ENCODE peak calls at places on chromosomes 6 and 20, in six cellular contexts. One of them, this sample, is unnamed. For H3K4me1, the result is how much of the 10 kb centered on the place peaks cover.

GRCh38 chr6:161228911-161229591 is 44.8 kb downstream of the AGPAT4 start:
- ATAC-seq in HepG2: no peak
- ATAC-seq in GM12878: peak
- ATAC-seq in upper lobe of left lung: peak
- ATAC-seq in K562: peak
- ATAC-seq in A549: peak
- ATAC-seq in this sample: peak

GRCh38 chr20:57374931-57375651 is 16.1 kb upstream of the RBM38 start:
- ATAC-seq in GM12878: no peak
- ATAC-seq in A549: no peak
- ATAC-seq in K562: no peak
- ATAC-seq in HepG2: no peak
- ATAC-seq in upper lobe of left lung: peak
- ATAC-seq in this sample: peak

GRCh38 chr20:38343107-38343797 is 3.0 kb upstream of the LBP start:
- ATAC-seq in HepG2: peak
- ATAC-seq in A549: no peak
- ATAC-seq in GM12878: no peak
- ATAC-seq in upper lobe of left lung: peak
- ATAC-seq in K562: peak
- ATAC-seq in this sample: no peak

GRCh38 chr6:51462896-51463679 is 624.3 kb downstream of the PKHD1 start:
- ATAC-seq in K562: no peak
- ATAC-seq in GM12878: no peak
- ATAC-seq in A549: no peak
- ATAC-seq in upper lobe of left lung: no peak
- ATAC-seq in HepG2: no peak
- ATAC-seq in this sample: no peak

GRCh38 chr6:111566873-111567517 is 38.7 kb downstream of the TRAF3IP2 start:
- ATAC-seq in upper lobe of left lung: peak
- ATAC-seq in HepG2: no peak
- ATAC-seq in A549: no peak
- ATAC-seq in GM12878: no peak
- ATAC-seq in K562: peak
- ATAC-seq in this sample: no peak

GRCh38 chr6:43983632-43984031 is 143.6 kb downstream of the MRPL14 start:
- ATAC-seq in K562: no peak
- ATAC-seq in upper lobe of left lung: no peak
- ATAC-seq in GM12878: no peak
- ATAC-seq in HepG2: no peak
- ATAC-seq in A549: no peak
- ATAC-seq in this sample: no peak

GRCh38 chr6:20632696-20633095 is 98.4 kb downstream of the CDKAL1 start:
- ATAC-seq in A549: no peak
- ATAC-seq in HepG2: no peak
- ATAC-seq in K562: no peak
- ATAC-seq in upper lobe of left lung: no peak
- ATAC-seq in GM12878: no peak
- ATAC-seq in this sample: no peak

GRCh38 chr20:62333820-62334595 is 31.2 kb downstream of the ADRM1 start:
- ATAC-seq in GM12878: no peak
- ATAC-seq in HepG2: peak
- ATAC-seq in upper lobe of left lung: no peak
- ATAC-seq in A549: peak
- ATAC-seq in K562: no peak
- ATAC-seq in this sample: no peak

GRCh38 chr6:125269328-125269985 is 32.3 kb downstream of the HDDC2 start:
- ATAC-seq in A549: no peak
- ATAC-seq in K562: no peak
- ATAC-seq in GM12878: no peak
- ATAC-seq in upper lobe of left lung: no peak
- ATAC-seq in HepG2: no peak
- ATAC-seq in this sample: no peak

GRCh38 chr20:62884556-62884955 is 22.9 kb upstream of the TCFL5 start:
- ATAC-seq in K562: no peak
- ATAC-seq in GM12878: no peak
- ATAC-seq in A549: peak
- ATAC-seq in upper lobe of left lung: no peak
- ATAC-seq in HepG2: no peak
- ATAC-seq in this sample: no peak

GRCh38 chr6:42224222-42225042 is 6.8 kb upstream of the MRPS10 start:
- ATAC-seq in HepG2: no peak
- ATAC-seq in A549: peak
- ATAC-seq in upper lobe of left lung: no peak
- ATAC-seq in K562: no peak
- ATAC-seq in GM12878: peak
- ATAC-seq in this sample: no peak

DNA sequence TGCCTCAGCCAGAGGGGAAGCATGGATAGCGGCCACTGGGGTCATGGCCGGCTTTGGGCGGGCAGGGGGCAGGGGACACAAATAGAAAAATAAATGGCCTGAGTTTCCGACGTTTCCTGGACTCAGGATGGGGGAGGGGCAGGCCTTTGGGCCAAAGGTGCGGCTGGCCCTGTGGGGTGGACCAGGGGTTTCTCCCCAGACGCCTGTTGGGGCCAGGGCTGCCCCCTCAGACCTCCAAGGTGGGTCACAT is 6.4 kb upstream of the TCEA2 start:
- ATAC-seq in HepG2: peak
- ATAC-seq in GM12878: no peak
- ATAC-seq in upper lobe of left lung: no peak
- ATAC-seq in A549: no peak
- ATAC-seq in K562: no peak
- ATAC-seq in this sample: no peak
- H3K27ac ChIP-seq in HepG2: peak
- H3K27ac ChIP-seq in GM12878: peak
- H3K27ac ChIP-seq in upper lobe of left lung: peak
- H3K27ac ChIP-seq in A549: peak
- H3K27ac ChIP-seq in K562: no peak
- H3K27ac ChIP-seq in this sample: no peak

GRCh38 chr6:2966347-2966746 is 5.0 kb downstream of the SERPINB6 start:
- ATAC-seq in GM12878: no peak
- ATAC-seq in A549: no peak
- ATAC-seq in HepG2: no peak
- ATAC-seq in K562: peak
- ATAC-seq in upper lobe of left lung: no peak
- ATAC-seq in this sample: no peak
- H3K4me1 ChIP-seq in GM12878: under half
- H3K4me1 ChIP-seq in A549: under half
- H3K4me1 ChIP-seq in HepG2: under half
- H3K4me1 ChIP-seq in K562: half or more
- H3K4me1 ChIP-seq in upper lobe of left lung: under half
- H3K4me1 ChIP-seq in this sample: under half

GRCh38 chr6:31620586-31621319 is at the start of gene PRRC2A:
- ATAC-seq in upper lobe of left lung: peak
- ATAC-seq in HepG2: peak
- ATAC-seq in K562: peak
- ATAC-seq in GM12878: peak
- ATAC-seq in A549: peak
- ATAC-seq in this sample: peak

GRCh38 chr6:31622678-31623077 is 2.2 kb downstream of the PRRC2A start:
- ATAC-seq in upper lobe of left lung: no peak
- ATAC-seq in GM12878: no peak
- ATAC-seq in K562: no peak
- ATAC-seq in A549: no peak
- ATAC-seq in HepG2: no peak
- ATAC-seq in this sample: no peak

GRCh38 chr6:31621320-31621939 is 915 bp downstream of the PRRC2A start:
- ATAC-seq in A549: no peak
- ATAC-seq in HepG2: no peak
- ATAC-seq in GM12878: no peak
- ATAC-seq in K562: no peak
- ATAC-seq in upper lobe of left lung: no peak
- ATAC-seq in this sample: no peak

GRCh38 chr6:31621991-31622390 is 1.5 kb downstream of the PRRC2A start:
- ATAC-seq in HepG2: no peak
- ATAC-seq in upper lobe of left lung: no peak
- ATAC-seq in GM12878: no peak
- ATAC-seq in K562: no peak
- ATAC-seq in A549: no peak
- ATAC-seq in this sample: no peak

GRCh38 chr6:31619805-31620585 is 520 bp upstream of the PRRC2A start:
- ATAC-seq in HepG2: peak
- ATAC-seq in upper lobe of left lung: peak
- ATAC-seq in K562: peak
- ATAC-seq in A549: peak
- ATAC-seq in GM12878: peak
- ATAC-seq in this sample: peak
- TF ChIP-seq EP300 in HepG2: no peak
- TF ChIP-seq EP300 in upper lobe of left lung: no peak
- TF ChIP-seq EP300 in K562: peak
- TF ChIP-seq EP300 in A549: no peak
- TF ChIP-seq EP300 in GM12878: no peak
- TF ChIP-seq EP300 in this sample: no peak

GRCh38 chr6:158398252-158399024 is 86.2 kb downstream of the TULP4 start:
- ATAC-seq in upper lobe of left lung: no peak
- ATAC-seq in HepG2: no peak
- ATAC-seq in K562: no peak
- ATAC-seq in GM12878: no peak
- ATAC-seq in A549: no peak
- ATAC-seq in this sample: no peak
- H3K27ac ChIP-seq in upper lobe of left lung: no peak
- H3K27ac ChIP-seq in HepG2: no peak
- H3K27ac ChIP-seq in K562: no peak
- H3K27ac ChIP-seq in GM12878: no peak
- H3K27ac ChIP-seq in A549: no peak
- H3K27ac ChIP-seq in this sample: no peak

GRCh38 chr20:53900380-53900999 is 169.9 kb downstream of the BCAS1 start:
- ATAC-seq in HepG2: no peak
- ATAC-seq in K562: no peak
- ATAC-seq in upper lobe of left lung: peak
- ATAC-seq in GM12878: peak
- ATAC-seq in A549: peak
- ATAC-seq in this sample: no peak
- H3K4me1 ChIP-seq in HepG2: under half
- H3K4me1 ChIP-seq in K562: under half
- H3K4me1 ChIP-seq in upper lobe of left lung: under half
- H3K4me1 ChIP-seq in GM12878: under half
- H3K4me1 ChIP-seq in A549: under half
- H3K4me1 ChIP-seq in this sample: under half

DNA sequence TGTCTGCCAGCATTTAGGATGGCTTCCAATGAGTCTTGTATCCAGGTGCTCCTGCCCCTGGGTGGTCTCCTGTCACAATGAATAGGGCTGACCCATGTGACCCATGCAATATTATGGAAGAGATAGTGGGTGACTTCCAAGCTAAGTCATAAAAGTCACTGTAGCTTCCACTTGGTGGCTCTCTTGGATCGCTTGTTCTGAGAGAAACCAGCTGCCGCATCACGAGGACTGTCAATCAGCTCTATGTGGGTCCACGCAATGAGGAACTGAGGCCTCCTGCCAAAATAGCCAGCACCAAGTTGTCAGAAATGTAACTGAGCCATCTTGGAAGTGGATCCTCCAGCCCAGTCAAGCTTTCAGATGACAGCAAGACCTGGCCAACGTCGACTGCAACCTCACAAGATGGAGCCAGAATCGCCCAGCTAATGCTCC is 14.9 kb upstream of the MATN4 start:
- ATAC-seq in HepG2: peak
- ATAC-seq in upper lobe of left lung: peak
- ATAC-seq in K562: peak
- ATAC-seq in A549: peak
- ATAC-seq in GM12878: peak
- ATAC-seq in this sample: peak
- TF ChIP-seq EP300 in HepG2: no peak
- TF ChIP-seq EP300 in upper lobe of left lung: no peak
- TF ChIP-seq EP300 in K562: no peak
- TF ChIP-seq EP300 in A549: no peak
- TF ChIP-seq EP300 in GM12878: no peak
- TF ChIP-seq EP300 in this sample: no peak

GRCh38 chr6:119027465-119027864 is 51.0 kb downstream of the FAM184A start:
- ATAC-seq in HepG2: no peak
- ATAC-seq in A549: no peak
- ATAC-seq in GM12878: no peak
- ATAC-seq in upper lobe of left lung: no peak
- ATAC-seq in K562: no peak
- ATAC-seq in this sample: no peak
- H3K27ac ChIP-seq in HepG2: no peak
- H3K27ac ChIP-seq in A549: no peak
- H3K27ac ChIP-seq in GM12878: no peak
- H3K27ac ChIP-seq in upper lobe of left lung: no peak
- H3K27ac ChIP-seq in K562: no peak
- H3K27ac ChIP-seq in this sample: no peak

GRCh38 chr20:20685635-20686034 is 26.8 kb downstream of the RALGAPA2 start:
- ATAC-seq in K562: no peak
- ATAC-seq in upper lobe of left lung: no peak
- ATAC-seq in GM12878: no peak
- ATAC-seq in A549: no peak
- ATAC-seq in HepG2: peak
- ATAC-seq in this sample: no peak
- H3K4me1 ChIP-seq in K562: under half
- H3K4me1 ChIP-seq in upper lobe of left lung: under half
- H3K4me1 ChIP-seq in GM12878: under half
- H3K4me1 ChIP-seq in A549: under half
- H3K4me1 ChIP-seq in HepG2: under half
- H3K4me1 ChIP-seq in this sample: under half

GRCh38 chr6:109019911-109020310 is 74.7 kb downstream of the SESN1 start:
- ATAC-seq in K562: no peak
- ATAC-seq in HepG2: no peak
- ATAC-seq in upper lobe of left lung: no peak
- ATAC-seq in GM12878: no peak
- ATAC-seq in A549: no peak
- ATAC-seq in this sample: no peak

GRCh38 chr6:109009761-109010612 is 84.7 kb downstream of the SESN1 start:
- ATAC-seq in GM12878: peak
- ATAC-seq in K562: peak
- ATAC-seq in A549: peak
- ATAC-seq in HepG2: peak
- ATAC-seq in upper lobe of left lung: peak
- ATAC-seq in this sample: peak

GRCh38 chr6:109010703-109011102 is 83.9 kb downstream of the SESN1 start:
- ATAC-seq in HepG2: no peak
- ATAC-seq in A549: no peak
- ATAC-seq in upper lobe of left lung: no peak
- ATAC-seq in K562: no peak
- ATAC-seq in GM12878: no peak
- ATAC-seq in this sample: no peak

GRCh38 chr6:109013551-109014101 is 81.0 kb downstream of the SESN1 start:
- ATAC-seq in upper lobe of left lung: no peak
- ATAC-seq in GM12878: no peak
- ATAC-seq in K562: no peak
- ATAC-seq in HepG2: no peak
- ATAC-seq in A549: no peak
- ATAC-seq in this sample: no peak

DNA sequence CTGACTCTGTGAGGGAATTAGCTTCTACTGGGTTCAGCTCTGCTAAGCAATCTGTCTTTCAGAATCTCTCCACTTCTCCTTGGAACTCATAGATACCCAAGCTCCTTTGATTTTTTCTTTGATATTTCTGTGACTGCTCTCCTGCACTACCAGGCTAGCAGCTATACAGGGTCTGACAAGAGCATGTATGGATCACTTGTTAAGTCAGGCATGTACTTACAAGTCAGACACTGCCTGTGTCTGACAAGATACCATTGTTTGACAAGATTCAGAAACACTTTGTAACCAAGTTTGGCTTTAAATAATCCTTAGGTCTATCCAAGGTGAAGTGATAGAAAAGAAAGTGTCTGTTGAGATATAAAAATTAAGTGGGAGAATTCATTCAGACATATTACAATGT is 79.5 kb downstream of the SESN1 start:
- ATAC-seq in upper lobe of left lung: no peak
- ATAC-seq in HepG2: no peak
- ATAC-seq in A549: no peak
- ATAC-seq in GM12878: no peak
- ATAC-seq in K562: peak
- ATAC-seq in this sample: no peak
- TF ChIP-seq EP300 in upper lobe of left lung: no peak
- TF ChIP-seq EP300 in HepG2: no peak
- TF ChIP-seq EP300 in A549: no peak
- TF ChIP-seq EP300 in GM12878: no peak
- TF ChIP-seq EP300 in K562: no peak
- TF ChIP-seq EP300 in this sample: no peak

This sample was measured in gastroesophageal sphincter.